ENCODE peak calls at places on chromosome 22, in four cellular contexts. T is heart right ventricle, D is upper lobe of left lung, J is substantia nigra. Q is an unnamed sample.

GRCh38 chr22:40534379-40535188 is 101.9 kb downstream of the MRTFA start:
- DNase-seq in T (no peak), D (no peak), J (peak), Q (no peak)

GRCh38 chr22:42066133-42066761 is 4.4 kb downstream of the NAGA start:
- DNase-seq in D (no peak), J (no peak), T (no peak), Q (no peak)

GRCh38 chr22:26756675-26757293 is 99.4 kb downstream of the MIAT start:
- DNase-seq in J (peak), T (peak), D (peak), Q (peak)

GRCh38 chr22:23029521-23030228 is 40.6 kb upstream of the GNAZ start:
- DNase-seq in T (no peak), J (no peak), D (no peak), Q (no peak)

GRCh38 chr22:38032681-38033521 is 24.3 kb upstream of the PICK1 start:
- DNase-seq in T (no peak), J (no peak), D (no peak), Q (peak)

GRCh38 chr22:20981787-20982562 is at the start of gene LZTR1:
- DNase-seq in D (peak), T (peak), J (peak), Q (peak)

GRCh38 chr22:31210830-31211503 is 1.1 kb upstream of the LIMK2 start:
- DNase-seq in J (no peak), D (no peak), T (no peak), Q (no peak)

GRCh38 chr22:26553056-26553752 is 36.7 kb downstream of the TPST2 start:
- DNase-seq in D (no peak), J (no peak), T (no peak), Q (peak)

GRCh38 chr22:17119481-17120202 is 1.5 kb downstream of the TMEM121B start:
- DNase-seq in T (peak), D (no peak), J (no peak), Q (peak)

GRCh38 chr22:47080100-47080499 is 317.6 kb downstream of the TBC1D22A start:
- DNase-seq in D (no peak), T (no peak), J (no peak), Q (no peak)

GRCh38 chr22:38069372-38070249 is 12.4 kb downstream of the PICK1 start:
- DNase-seq in T (peak), J (peak), D (no peak), Q (no peak)

GRCh38 chr22:21866821-21867527 is 471 bp downstream of the MAPK1 start:
- DNase-seq in D (peak), T (no peak), J (no peak), Q (peak)

GRCh38 chr22:43142881-43143562 is at the start of gene MCAT:
- DNase-seq in D (peak), J (peak), T (peak), Q (peak)

GRCh38 chr22:37176464-37177061 is 11.5 kb downstream of the C1QTNF6 start:
- DNase-seq in T (peak), D (peak), J (no peak), Q (no peak)

GRCh38 chr22:49964493-49965290 is 4.1 kb downstream of the PIM3 start:
- DNase-seq in J (no peak), D (peak), T (peak), Q (peak)

GRCh38 chr22:49966716-49967332 is 6.3 kb downstream of the PIM3 start:
- DNase-seq in J (no peak), T (peak), D (peak), Q (peak)

GRCh38 chr22:49967333-49968241 is 7.0 kb downstream of the PIM3 start:
- DNase-seq in T (peak), D (peak), J (peak), Q (peak)

GRCh38 chr22:49965291-49966040 is 4.9 kb downstream of the PIM3 start:
- DNase-seq in J (no peak), T (peak), D (peak), Q (peak)

DNA sequence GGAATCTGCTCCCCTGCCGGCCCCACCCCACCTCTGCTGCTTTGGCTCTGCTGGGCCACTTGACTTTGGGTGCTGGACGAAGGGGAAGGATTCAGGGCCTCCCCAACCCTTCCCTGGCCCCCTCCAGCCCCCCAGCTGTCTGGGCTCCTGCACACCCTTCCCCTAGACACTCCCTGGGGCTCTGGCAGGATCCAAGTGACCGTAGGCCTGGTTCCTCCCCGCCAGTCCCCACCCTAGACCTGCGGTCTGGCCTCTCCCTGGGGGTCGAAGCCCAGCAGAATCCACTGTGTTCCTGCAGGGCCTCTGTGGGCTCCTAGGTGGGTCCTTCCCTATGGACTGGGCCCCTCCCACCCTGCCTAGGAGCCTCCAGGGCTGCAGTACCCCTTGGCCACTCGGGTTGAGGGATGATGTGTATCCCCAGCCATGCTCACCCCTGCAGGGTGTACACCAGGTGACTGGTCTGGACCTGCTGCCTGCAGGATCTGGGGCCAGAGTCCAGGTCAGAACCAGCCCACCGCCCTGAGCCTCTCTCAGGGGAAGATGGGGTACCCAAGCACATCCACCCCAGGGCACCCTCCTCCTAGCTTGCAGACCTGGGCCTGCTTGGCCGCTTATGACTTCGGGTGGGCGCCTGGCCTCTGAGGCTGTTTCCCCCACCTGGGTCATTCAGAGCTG is 5.6 kb downstream of the PIM3 start:
- DNase-seq in D (peak), J (no peak), T (peak), Q (peak)
- H3K27ac ChIP-seq in D (peak), J (peak), T (peak), Q (peak)

GRCh38 chr22:25039754-25040153 is 87.2 kb downstream of the KIAA1671 start:
- DNase-seq in D (no peak), J (no peak), T (no peak), Q (no peak)
- H3K27ac ChIP-seq in D (no peak), J (no peak), T (no peak), Q (no peak)

GRCh38 chr22:35973388-35973787 is 55.2 kb downstream of the RBFOX2 start:
- DNase-seq in D (no peak), T (no peak), J (no peak), Q (peak)

GRCh38 chr22:35971418-35972119 is 57.1 kb downstream of the RBFOX2 start:
- DNase-seq in T (no peak), J (no peak), D (no peak), Q (no peak)

GRCh38 chr22:35972559-35972958 is 56.1 kb downstream of the RBFOX2 start:
- DNase-seq in J (no peak), T (no peak), D (no peak), Q (no peak)

GRCh38 chr22:35967046-35967397 is 61.6 kb downstream of the RBFOX2 start:
- DNase-seq in D (no peak), J (no peak), T (no peak), Q (no peak)

DNA sequence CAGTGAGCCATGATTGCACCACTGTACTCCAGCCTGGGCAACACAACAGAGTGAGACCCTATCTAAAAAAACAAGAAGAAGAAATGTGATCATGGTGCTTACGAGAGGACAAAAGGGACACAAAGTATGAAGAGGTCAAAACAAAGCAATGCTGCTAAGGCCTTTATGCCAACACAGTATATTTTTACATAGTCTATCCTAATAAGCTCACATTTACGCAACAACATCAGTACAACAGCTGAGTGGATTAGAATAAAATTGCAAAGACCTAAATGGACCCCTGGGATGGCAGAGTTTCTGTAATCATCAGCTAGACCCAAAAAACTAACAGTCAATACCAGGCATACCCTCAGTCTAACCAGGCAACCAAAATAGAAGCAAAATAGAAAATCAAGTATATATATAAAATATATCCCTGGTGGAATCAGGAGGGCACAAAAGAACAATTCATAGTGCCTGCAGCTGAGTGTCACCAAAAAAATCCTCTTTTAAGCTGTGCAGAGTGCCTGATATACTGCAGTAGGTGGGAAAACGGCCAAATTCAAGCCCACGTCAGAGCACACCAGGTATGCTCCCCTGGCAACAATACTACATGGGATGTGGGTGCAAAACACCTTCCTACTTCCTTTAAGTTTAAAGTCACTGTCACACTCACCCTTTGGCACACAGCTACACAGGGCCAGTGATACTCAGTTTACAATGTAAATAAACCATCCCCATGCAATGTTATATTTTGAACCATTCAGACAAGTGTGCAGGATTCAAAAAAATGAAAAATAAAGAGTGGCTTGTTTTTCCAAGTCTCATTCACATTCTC is 57.8 kb downstream of the RBFOX2 start:
- DNase-seq in D (no peak), T (no peak), J (no peak), Q (no peak)
- H3K27ac ChIP-seq in D (no peak), T (peak), J (no peak), Q (peak)

DNA sequence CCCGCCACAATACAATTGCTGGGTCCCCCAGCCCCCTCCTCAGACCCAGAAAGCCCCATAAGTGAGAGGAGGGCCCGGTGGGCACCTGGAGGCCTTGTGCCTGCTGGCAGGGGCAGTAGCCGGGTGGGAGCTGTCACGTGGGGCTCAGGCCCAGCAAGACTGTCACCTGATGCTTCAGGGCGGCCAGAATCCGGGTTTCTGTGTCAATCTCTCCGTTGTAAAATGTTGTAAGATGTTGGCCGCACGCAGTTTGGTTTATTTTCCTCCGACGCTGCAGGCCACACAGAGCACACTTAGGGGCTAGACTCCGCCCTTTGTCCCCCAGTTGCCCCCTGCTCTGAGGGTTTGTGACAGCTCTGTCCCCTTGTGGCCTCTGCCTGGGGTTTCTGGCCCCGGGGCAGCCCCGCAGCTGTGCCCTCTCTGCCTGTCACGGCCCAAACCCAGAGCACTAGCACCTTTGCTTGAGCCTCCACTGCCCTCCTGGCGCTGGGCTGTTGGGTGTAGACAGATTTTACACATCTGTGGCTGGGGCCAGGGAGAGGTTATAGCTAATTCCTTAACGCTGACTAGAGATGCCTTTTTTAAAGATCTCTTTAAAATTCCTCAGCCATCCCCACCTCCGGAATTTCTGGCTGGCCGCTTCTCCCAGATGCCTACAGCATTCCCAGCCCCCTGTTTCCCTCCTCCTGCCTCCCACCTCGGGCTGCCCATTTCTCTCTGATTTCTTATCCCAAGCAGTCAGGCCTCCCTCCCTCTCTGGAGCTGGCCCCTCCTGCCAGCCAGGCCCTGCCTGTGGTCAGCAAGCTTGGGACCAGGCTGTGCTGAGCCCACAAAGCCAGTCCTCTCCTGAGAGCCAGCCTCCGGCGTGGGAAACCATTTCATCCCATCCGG is 3.2 kb upstream of the PRR5 start:
- DNase-seq in J (no peak), D (no peak), T (no peak), Q (no peak)
- H3K27ac ChIP-seq in J (no peak), D (peak), T (no peak), Q (no peak)

GRCh38 chr22:25068701-25069100 is 116.2 kb downstream of the KIAA1671 start:
- DNase-seq in D (no peak), T (no peak), J (no peak), Q (no peak)
- H3K27ac ChIP-seq in D (no peak), T (no peak), J (no peak), Q (no peak)

DNA sequence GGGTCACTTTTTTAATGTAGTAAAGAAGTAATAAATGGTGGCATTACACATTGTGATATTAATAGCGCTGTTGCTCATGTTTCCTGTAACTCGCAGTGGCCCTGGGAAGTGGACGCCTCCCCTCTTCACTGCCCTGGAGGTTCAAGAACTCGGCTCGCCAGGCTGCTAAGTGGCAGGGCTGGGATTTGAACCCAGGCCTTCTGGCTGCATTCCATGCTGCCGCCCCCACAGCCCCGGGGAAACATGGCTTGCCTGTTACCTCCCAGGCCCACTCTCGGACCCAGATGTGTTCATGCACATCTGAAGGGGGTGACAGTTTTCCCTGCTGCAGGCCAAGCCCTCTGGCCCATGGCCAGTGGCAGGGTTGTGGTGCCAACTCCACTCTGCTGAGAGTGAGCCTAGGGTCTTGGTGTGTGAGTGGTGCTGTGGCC is 25.0 kb upstream of the MGAT3 start:
- DNase-seq in D (no peak), J (no peak), T (peak), Q (no peak)
- H3K27ac ChIP-seq in D (peak), J (peak), T (peak), Q (no peak)

GRCh38 chr22:45446216-45446615 is 32.7 kb downstream of the RIBC2 start:
- DNase-seq in J (no peak), D (no peak), T (no peak), Q (no peak)
- H3K27ac ChIP-seq in J (no peak), D (no peak), T (no peak), Q (no peak)